ENCODE peak calls at places on chromosomes 7 and 10, in nine cellular contexts. J is AG09309; P is CD8-positive, alpha-beta T cell; B is amniotic stem cell; V is stimulated activated naive B cell treated with anti-CD40 and anti-IgM and Interleukin-4, amounts not matched to agents 10 μg/mL and 1 μg/mL and 100 μg/mL, for 72 hours; H is breast epithelium; X is SK-N-SH; T is HTR-8/SVneo; O is omental fat pad. M is an unnamed sample.

GRCh38 chr7:45625067-45625466 is 50.9 kb downstream of the ADCY1 start:
- DNase-seq in J (no peak), P (no peak), B (no peak), V (no peak), H (no peak), X (no peak), T (no peak), O (no peak), M (no peak)

GRCh38 chr7:33258561-33258960 is 129.2 kb downstream of the BBS9 start:
- DNase-seq in J (no peak), P (no peak), B (no peak), V (no peak), H (no peak), X (no peak), T (no peak), O (no peak), M (peak; percentile 66)

GRCh38 chr7:36370046-36370445 is 19.6 kb upstream of the ANLN start:
- DNase-seq in J (no peak), P (no peak), B (no peak), V (no peak), H (no peak), X (no peak), T (no peak), O (no peak), M (no peak)

GRCh38 chr7:47661051-47661714 is 79.3 kb upstream of the TNS3 start:
- DNase-seq in J (no peak), P (no peak), B (no peak), V (no peak), H (no peak), X (peak; percentile 74), T (no peak), O (no peak), M (no peak)

GRCh38 chr10:28082316-28082715 is 83.4 kb upstream of the ODAD2 start:
- DNase-seq in J (no peak), P (no peak), B (no peak), V (no peak), H (no peak), X (no peak), T (no peak), O (no peak), M (no peak)

GRCh38 chr10:12980080-12980656 is 21.3 kb downstream of the CCDC3 start:
- DNase-seq in J (no peak), P (no peak), B (no peak), V (no peak), H (no peak), X (peak; percentile 82), T (no peak), O (no peak), M (no peak)

GRCh38 chr7:39595102-39595620 is 28.2 kb upstream of the RALA start:
- DNase-seq in J (no peak), P (no peak), B (no peak), V (no peak), H (no peak), X (no peak), T (no peak), O (no peak), M (no peak)

GRCh38 chr10:102919237-102919959 is 1.3 kb downstream of the CNNM2 start:
- DNase-seq in J (no peak), P (no peak), B (no peak), V (no peak), H (peak; percentile 58), X (peak; percentile 38), T (no peak), O (no peak), M (no peak)

GRCh38 chr10:79275105-79275430 is 72.2 kb upstream of the PPIF start:
- DNase-seq in J (no peak), P (no peak), B (no peak), V (no peak), H (no peak), X (no peak), T (no peak), O (no peak), M (no peak)

GRCh38 chr10:18362892-18363291 is 222.7 kb downstream of the CACNB2 start:
- DNase-seq in J (no peak), P (no peak), B (no peak), V (no peak), H (no peak), X (no peak), T (no peak), O (no peak), M (no peak)

GRCh38 chr7:108203433-108204002 is 73.4 kb upstream of the LAMB4 start:
- DNase-seq in J (no peak), P (no peak), B (no peak), V (no peak), H (no peak), X (no peak), T (no peak), O (no peak), M (no peak)

GRCh38 chr10:51436805-51437204 is 262.6 kb downstream of the CSTF2T start:
- DNase-seq in J (no peak), P (no peak), B (no peak), V (no peak), H (no peak), X (no peak), T (no peak), O (no peak), M (no peak)

GRCh38 chr10:121497513-121497912 is 100.7 kb downstream of the FGFR2 start:
- DNase-seq in J (no peak), P (no peak), B (no peak), V (no peak), H (no peak), X (peak; percentile 55), T (no peak), O (no peak), M (no peak)

GRCh38 chr7:137635132-137635531 is 211.6 kb downstream of the DGKI start:
- DNase-seq in J (no peak), P (no peak), B (no peak), V (no peak), H (no peak), X (no peak), T (no peak), O (no peak), M (no peak)

GRCh38 chr10:8543361-8544056 is 489.0 kb downstream of the GATA3 start:
- DNase-seq in J (no peak), P (no peak), B (no peak), V (no peak), H (peak; percentile 53), X (no peak), T (no peak), O (no peak), M (no peak)

GRCh38 chr10:79488303-79488702 is 24.0 kb upstream of the EIF5AL1 start:
- DNase-seq in J (peak; percentile 69), P (no peak), B (peak; percentile 79), V (no peak), H (no peak), X (no peak), T (peak; percentile 91), O (peak; percentile 57), M (peak; percentile 59)

GRCh38 chr7:55245271-55245723 is 119.8 kb upstream of the LANCL2 start:
- DNase-seq in J (peak; percentile 78), P (no peak), B (peak; percentile 52), V (no peak), H (no peak), X (no peak), T (peak; percentile 35), O (no peak), M (peak; percentile 46)